ENCODE peak calls at places on chromosomes 3 and 15, in five cellular contexts. P, Y, D, C and X are unnamed samples.

GRCh38 chr3:114319453-114319852 is 25.6 kb downstream of the TIGIT start:
- DNase-seq in P (peak; percentile 46), C (no peak), D (no peak), Y (peak; percentile 24), X (no peak)

GRCh38 chr15:76393614-76394013 is 57.0 kb downstream of the ISL2 start:
- DNase-seq in C (no peak), Y (no peak), D (no peak), P (no peak), X (no peak)

GRCh38 chr15:40249477-40250303 is 10.8 kb downstream of the PAK6 start:
- DNase-seq in C (no peak), D (no peak), P (no peak), Y (no peak), X (no peak)

GRCh38 chr3:133289322-133289721 is 110.5 kb upstream of the BFSP2 start:
- DNase-seq in C (no peak), P (no peak), Y (no peak), D (no peak), X (no peak)

GRCh38 chr3:38602576-38603250 is 46.8 kb downstream of the SCN5A start:
- DNase-seq in P (no peak), Y (no peak), D (no peak), C (no peak), X (no peak)

GRCh38 chr15:28106294-28107110 is 7.4 kb upstream of the OCA2 start:
- DNase-seq in D (no peak), P (peak; percentile 45), Y (no peak), C (no peak), X (no peak)

GRCh38 chr15:41494922-41495735 is 1.5 kb downstream of the ITPKA start:
- DNase-seq in P (peak; percentile 66), Y (peak; percentile 28), D (peak; percentile 44), C (peak; percentile 38), X (peak; percentile 16)

GRCh38 chr15:85091990-85092389 is 110.3 kb downstream of the PDE8A start:
- DNase-seq in D (peak; percentile 24), Y (no peak), P (peak; percentile 12), C (no peak), X (no peak)

GRCh38 chr15:29103825-29104565 is 165.6 kb downstream of the NSMCE3 start:
- DNase-seq in P (peak; percentile 95), Y (no peak), C (peak; percentile 85), D (peak; percentile 92), X (peak; percentile 83)

GRCh38 chr3:27500986-27501385 is 16.8 kb upstream of the SLC4A7 start:
- DNase-seq in P (no peak), Y (no peak), C (no peak), D (no peak), X (no peak)

GRCh38 chr3:154243353-154243752 is 80.9 kb downstream of the DHX36 start:
- DNase-seq in P (no peak), C (no peak), D (no peak), Y (no peak), X (no peak)

GRCh38 chr3:167940241-167940640 is 155.5 kb downstream of the GOLIM4 start:
- DNase-seq in P (no peak), D (no peak), C (no peak), Y (no peak), X (no peak)

GRCh38 chr3:2198880-2199279 is 100.2 kb downstream of the CNTN4 start:
- DNase-seq in Y (no peak), D (no peak), C (no peak), P (no peak), X (no peak)

GRCh38 chr15:54803139-54803808 is 393.5 kb downstream of the RSL24D1 start:
- DNase-seq in Y (peak; percentile 29), D (no peak), P (no peak), C (no peak), X (no peak)

GRCh38 chr15:70361106-70361505 is 263.4 kb upstream of the TLE3 start:
- DNase-seq in D (no peak), C (no peak), Y (no peak), P (no peak), X (no peak)

GRCh38 chr3:42014949-42015533 is 53.1 kb upstream of the ULK4 start:
- DNase-seq in P (peak; percentile 51), Y (peak; percentile 16), D (no peak), C (no peak), X (no peak)

GRCh38 chr3:131794766-131795381 is 239.9 kb downstream of the CPNE4 start:
- DNase-seq in P (peak; percentile 66), Y (peak; percentile 77), C (peak; percentile 11), D (peak; percentile 47), X (peak; percentile 31)

GRCh38 chr15:60797444-60798040 is 318.6 kb upstream of the ICE2 start:
- DNase-seq in P (no peak), D (no peak), Y (no peak), C (no peak), X (no peak)

GRCh38 chr3:192597511-192597910 is 129.8 kb downstream of the FGF12 start:
- DNase-seq in D (no peak), Y (peak; percentile 71), C (peak; percentile 16), P (no peak), X (no peak)

GRCh38 chr15:89460048-89460447 is 36.3 kb downstream of the RHCG start:
- DNase-seq in C (no peak), D (no peak), Y (no peak), P (no peak), X (no peak)

GRCh38 chr3:85837402-85837801 is 878.6 kb downstream of the CADM2 start:
- DNase-seq in P (no peak), C (no peak), Y (no peak), D (no peak), X (no peak)

GRCh38 chr15:68379759-68380290 is 52.1 kb downstream of the ITGA11 start:
- DNase-seq in C (no peak), D (no peak), Y (no peak), P (no peak), X (no peak)

GRCh38 chr15:29196306-29196705 is 73.3 kb downstream of the NSMCE3 start:
- DNase-seq in Y (no peak), P (no peak), C (no peak), D (no peak), X (peak; percentile 15)

GRCh38 chr3:189685854-189686253 is 54.7 kb downstream of the TP63 start:
- DNase-seq in C (no peak), Y (no peak), P (no peak), D (no peak), X (no peak)

GRCh38 chr3:193174137-193174536 is 66.9 kb upstream of the PLAAT1 start:
- DNase-seq in D (no peak), Y (no peak), C (no peak), P (no peak), X (no peak)

GRCh38 chr3:21484323-21485154 is 266.5 kb downstream of the ZNF385D start:
- DNase-seq in Y (peak; percentile 80), C (peak; percentile 41), D (peak; percentile 60), P (peak; percentile 79), X (peak; percentile 53)

GRCh38 chr15:96331942-96332853 is 1.7 kb downstream of the NR2F2 start:
- DNase-seq in Y (peak; percentile 47), P (peak; percentile 59), C (no peak), D (peak; percentile 46), X (no peak)

GRCh38 chr3:170751083-170751893 is 118.7 kb downstream of the RPL22L1 start:
- DNase-seq in D (no peak), C (no peak), Y (peak; percentile 70), P (no peak), X (no peak)

GRCh38 chr3:48609088-48610005 is at the start of gene UQCRC1:
- DNase-seq in D (peak; percentile 95), Y (peak; percentile 92), C (peak; percentile 89), P (peak; percentile 98), X (peak; percentile 89)

GRCh38 chr15:60213377-60214010 is 184.3 kb downstream of the ANXA2 start:
- DNase-seq in D (no peak), Y (peak; percentile 7), C (no peak), P (no peak), X (no peak)

DNA sequence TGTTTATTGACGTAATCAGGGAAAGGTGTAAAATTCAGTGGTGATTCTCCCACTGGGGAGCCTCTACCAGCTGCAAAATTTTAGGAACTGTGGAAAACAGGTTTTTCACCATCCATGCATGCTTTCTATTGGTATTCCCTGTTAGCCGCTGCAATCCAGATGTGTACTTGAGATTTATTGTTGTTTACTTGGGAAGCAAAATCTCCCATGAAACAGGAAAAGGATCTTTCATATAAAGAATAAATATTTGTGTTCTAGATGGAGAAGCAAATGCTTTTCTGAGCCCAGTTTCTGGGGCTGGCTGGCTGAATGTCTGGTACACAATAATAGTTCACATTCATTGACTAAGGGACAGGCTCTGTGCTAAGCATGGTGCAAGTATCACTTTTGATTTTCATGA is 144.6 kb upstream of the RASGRP1 start:
- DNase-seq in C (no peak), P (no peak), Y (no peak), D (no peak), X (no peak)
- TF ChIP-seq CTCF in C (no peak), P (no peak), Y (no peak), D (no peak), X (no peak)

GRCh38 chr15:48954538-48954937 is 9.2 kb downstream of the SHC4 start:
- DNase-seq in C (no peak), D (no peak), Y (no peak), P (peak; percentile 9), X (no peak)
- TF ChIP-seq CTCF in C (no peak), D (no peak), Y (no peak), P (no peak), X (no peak)

GRCh38 chr15:74317820-74318375 is 49.5 kb downstream of the CYP11A1 start:
- DNase-seq in D (peak; percentile 71), P (no peak), Y (no peak), C (no peak), X (no peak)

GRCh38 chr15:74316116-74316515 is 51.3 kb downstream of the CYP11A1 start:
- DNase-seq in Y (no peak), C (no peak), D (peak; percentile 53), P (no peak), X (no peak)

GRCh38 chr15:74313889-74314288 is 53.6 kb downstream of the CYP11A1 start:
- DNase-seq in P (no peak), D (no peak), C (no peak), Y (no peak), X (no peak)

GRCh38 chr15:74314897-74315438 is 52.5 kb downstream of the CYP11A1 start:
- DNase-seq in P (no peak), C (no peak), Y (no peak), D (no peak), X (no peak)

GRCh38 chr15:74315626-74316025 is 51.8 kb downstream of the CYP11A1 start:
- DNase-seq in D (no peak), C (no peak), P (no peak), Y (no peak), X (no peak)
- TF ChIP-seq CTCF in D (no peak), C (no peak), P (no peak), Y (no peak), X (no peak)

GRCh38 chr3:139564290-139564861 is 24.8 kb upstream of the RBP1 start:
- DNase-seq in P (peak; percentile 54), Y (peak; percentile 36), D (no peak), C (no peak), X (no peak)
- TF ChIP-seq CTCF in P (peak; percentile 59), Y (no peak), D (no peak), C (peak; percentile 31), X (peak; percentile 49)

DNA sequence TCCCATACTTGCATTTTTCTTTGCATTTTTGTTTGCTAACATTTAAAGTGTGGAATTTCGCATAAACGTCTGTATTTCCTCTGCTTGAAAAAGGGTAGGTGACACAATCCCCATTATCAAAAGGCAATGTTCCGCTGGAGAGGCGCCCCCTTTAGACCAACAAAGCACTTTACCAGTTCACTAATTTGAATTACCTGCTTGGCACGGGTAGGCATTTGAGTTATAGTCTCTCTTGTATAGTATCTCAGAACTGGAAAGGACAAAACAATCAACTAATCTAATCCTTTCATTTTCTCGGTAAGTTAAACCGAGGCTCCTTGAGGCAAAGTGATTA is 775 bp upstream of the CCDC39 start:
- DNase-seq in D (no peak), C (no peak), Y (peak; percentile 63), P (peak; percentile 66), X (peak; percentile 36)
- TF ChIP-seq CTCF in D (peak; percentile 14), C (peak; percentile 82), Y (peak; percentile 84), P (peak; percentile 93), X (peak; percentile 74)

GRCh38 chr3:61877359-61877770 is 316.0 kb downstream of the PTPRG start:
- DNase-seq in P (peak; percentile 64), C (no peak), D (no peak), Y (peak; percentile 1), X (no peak)
- TF ChIP-seq CTCF in P (peak; percentile 47), C (peak; percentile 58), D (no peak), Y (no peak), X (peak; percentile 40)